ENCODE peak calls at places on chromosomes 3 and 15, in seven cellular contexts. R is lower leg skin, S is HepG2, Y is nucleus accumbens, A is astrocyte of the spinal cord, Z is NCI-H1694 treated with DMSO at 0.1 percent for 48 hours, X is foreskin keratinocyte. T is an unnamed sample.

GRCh38 chr3:194773216-194773615 is 87.5 kb downstream of the FAM43A start:
- DNase-seq in R (peak; percentile 57), S (no peak), Y (no peak), A (no peak), Z (no peak), X (no peak), T (no peak)

GRCh38 chr3:149016669-149017541 is 25.6 kb downstream of the GYG1 start:
- DNase-seq in R (no peak), S (no peak), Y (no peak), A (peak; percentile 92), Z (no peak), X (peak; percentile 81), T (no peak)

GRCh38 chr3:133377396-133377795 is 22.5 kb upstream of the BFSP2 start:
- DNase-seq in R (no peak), S (peak; percentile 28), Y (no peak), A (peak; percentile 65), Z (peak; percentile 50), X (no peak), T (peak; percentile 57)

GRCh38 chr3:107987036-107987557 is 103.7 kb downstream of the CD47 start:
- DNase-seq in R (peak; percentile 94), S (peak; percentile 46), Y (no peak), A (peak; percentile 98), Z (no peak), X (peak; percentile 91), T (no peak)

GRCh38 chr15:91099616-91100560 is at the start of gene SV2B:
- DNase-seq in R (no peak), S (no peak), Y (no peak), A (peak; percentile 5), Z (no peak), X (no peak), T (peak; percentile 83)

GRCh38 chr3:46926871-46927717 is 49.5 kb downstream of the CCDC12 start:
- DNase-seq in R (no peak), S (no peak), Y (no peak), A (no peak), Z (no peak), X (no peak), T (no peak)

GRCh38 chr3:59843816-59844215 is 794.0 kb upstream of the CFAP20DC start:
- DNase-seq in R (no peak), S (no peak), Y (no peak), A (no peak), Z (no peak), X (no peak), T (no peak)

GRCh38 chr3:32960404-32961160 is 9.1 kb downstream of the CCR4 start:
- DNase-seq in R (no peak), S (no peak), Y (no peak), A (no peak), Z (no peak), X (no peak), T (no peak)

GRCh38 chr15:59170295-59170881 is 36.3 kb upstream of the LDHAL6B start:
- DNase-seq in R (peak; percentile 60), S (peak; percentile 16), Y (no peak), A (peak; percentile 72), Z (no peak), X (peak; percentile 46), T (no peak)

GRCh38 chr3:124924741-124925140 is 9.8 kb downstream of the MUC13 start:
- DNase-seq in R (no peak), S (no peak), Y (no peak), A (no peak), Z (no peak), X (no peak), T (no peak)

GRCh38 chr3:48024401-48024800 is 8.2 kb upstream of the MAP4 start:
- DNase-seq in R (no peak), S (no peak), Y (no peak), A (no peak), Z (no peak), X (no peak), T (no peak)

GRCh38 chr15:58467722-58468436 is 36.1 kb downstream of the LIPC start:
- DNase-seq in R (no peak), S (peak; percentile 94), Y (no peak), A (peak; percentile 68), Z (no peak), X (no peak), T (no peak)

GRCh38 chr15:76134537-76134936 is 74.8 kb downstream of the TMEM266 start:
- DNase-seq in R (no peak), S (no peak), Y (no peak), A (no peak), Z (no peak), X (no peak), T (no peak)

GRCh38 chr15:74291101-74292071 is 55.3 kb downstream of the CCDC33 start:
- DNase-seq in R (peak; percentile 54), S (peak; percentile 29), Y (peak; percentile 21), A (peak; percentile 73), Z (no peak), X (no peak), T (peak; percentile 90)

GRCh38 chr3:43689766-43690399 is 855 bp upstream of the ABHD5 start:
- DNase-seq in R (no peak), S (no peak), Y (no peak), A (no peak), Z (no peak), X (no peak), T (no peak)

GRCh38 chr15:55915876-55916567 is 77.4 kb downstream of the NEDD4 start:
- DNase-seq in R (no peak), S (no peak), Y (no peak), A (no peak), Z (no peak), X (no peak), T (no peak)